ENCODE peak calls at places on chromosomes 2 and 18, in four cellular contexts. A is neural progenitor cell, I is HCT116, K is DND-41. Q is an unnamed sample. For H3K79me2, the result is how much of the 10 kb centered on the place peaks cover.

GRCh38 chr2:48081317-48081628 is 175.0 kb upstream of the FBXO11 start:
- DNase-seq in A (no peak), I (no peak), K (no peak), Q (no peak)

GRCh38 chr2:73963385-73964120 is 21.2 kb upstream of the TET3 start:
- DNase-seq in A (no peak), I (no peak), K (no peak), Q (no peak)

GRCh38 chr18:11548940-11549551 is 60.4 kb upstream of the SLC35G4 start:
- DNase-seq in A (no peak), I (no peak), K (no peak), Q (no peak)

GRCh38 chr2:135960598-135961551 is 24.6 kb downstream of the DARS1 start:
- DNase-seq in A (peak), I (no peak), K (no peak), Q (no peak)

GRCh38 chr2:12010779-12011178 is 264.3 kb downstream of the LPIN1 start:
- DNase-seq in A (no peak), I (no peak), K (no peak), Q (no peak)

GRCh38 chr2:46171996-46172546 is 125.1 kb upstream of the EPAS1 start:
- DNase-seq in A (no peak), I (peak), K (no peak), Q (peak)

GRCh38 chr2:63792523-63792922 is 49.2 kb upstream of the UGP2 start:
- DNase-seq in A (no peak), I (no peak), K (no peak), Q (peak)

GRCh38 chr2:238921259-238921658 is 73.4 kb downstream of the TWIST2 start:
- DNase-seq in A (no peak), I (no peak), K (no peak), Q (no peak)

GRCh38 chr2:97693476-97693875 is 19.9 kb upstream of the ZAP70 start:
- DNase-seq in A (no peak), I (no peak), K (no peak), Q (no peak)

GRCh38 chr18:54961016-54961423 is 1.8 kb upstream of the CCDC68 start:
- DNase-seq in A (no peak), I (no peak), K (no peak), Q (no peak)

GRCh38 chr2:112136081-112136480 is 2.1 kb upstream of the FBLN7 start:
- DNase-seq in A (no peak), I (no peak), K (no peak), Q (no peak)

GRCh38 chr2:166126014-166126639 is 1.7 kb downstream of the SCN1A start:
- DNase-seq in A (no peak), I (no peak), K (no peak), Q (no peak)

GRCh38 chr2:3493610-3493997 is 25.7 kb downstream of the ADI1 start:
- DNase-seq in A (peak), I (no peak), K (no peak), Q (no peak)

GRCh38 chr2:46615555-46616487 is 136.5 kb downstream of the TMEM247 start:
- DNase-seq in A (peak), I (no peak), K (peak), Q (no peak)

GRCh38 chr2:201182650-201183372 is at the start of gene CASP10:
- DNase-seq in A (peak), I (peak), K (peak), Q (peak)

GRCh38 chr2:201188449-201188848 is 5.5 kb downstream of the CASP10 start:
- DNase-seq in A (no peak), I (no peak), K (no peak), Q (no peak)

GRCh38 chr2:201191132-201191875 is 8.4 kb downstream of the CASP10 start:
- DNase-seq in A (no peak), I (no peak), K (no peak), Q (no peak)

GRCh38 chr2:201183373-201183742 is 417 bp downstream of the CASP10 start:
- DNase-seq in A (no peak), I (no peak), K (no peak), Q (no peak)

GRCh38 chr2:201185863-201186262 is 2.9 kb downstream of the CASP10 start:
- DNase-seq in A (no peak), I (no peak), K (no peak), Q (no peak)
- H3K79me2 ChIP-seq in A (under half), I (under half), K (under half), Q (under half)

DNA sequence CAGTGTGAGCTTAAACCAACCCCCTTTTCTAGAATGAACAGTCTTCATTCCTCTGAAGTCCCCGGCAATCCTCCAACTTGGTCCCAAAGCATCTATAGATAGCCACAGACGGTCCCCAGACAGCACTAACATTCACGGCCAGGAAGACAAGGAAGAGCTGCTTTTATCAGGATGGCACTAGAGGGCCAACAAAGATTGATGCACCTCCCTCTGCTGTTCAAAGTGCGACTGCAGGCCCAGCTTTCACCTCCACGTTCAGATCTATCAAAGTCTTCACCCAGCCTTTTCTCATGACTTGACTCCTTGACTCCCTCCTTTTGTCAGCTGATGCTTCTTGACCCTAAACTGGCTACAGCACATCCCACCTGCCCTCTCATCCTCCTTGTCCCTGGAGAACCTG is 54.3 kb downstream of the RNF152 start:
- DNase-seq in A (no peak), I (no peak), K (no peak), Q (no peak)
- H3K79me2 ChIP-seq in A (half or more), I (under half), K (under half), Q (under half)

GRCh38 chr2:101706121-101706818 is 8.8 kb downstream of the MAP4K4 start:
- DNase-seq in A (no peak), I (no peak), K (no peak), Q (no peak)
- H3K79me2 ChIP-seq in A (half or more), I (half or more), K (half or more), Q (half or more)

GRCh38 chr2:9630750-9631483 is at the start of gene YWHAQ:
- DNase-seq in A (peak), I (peak), K (peak), Q (peak)

GRCh38 chr2:9629222-9630000 is 1.4 kb downstream of the YWHAQ start:
- DNase-seq in A (peak), I (no peak), K (peak), Q (no peak)

GRCh38 chr2:9631976-9632700 is 1.3 kb upstream of the YWHAQ start:
- DNase-seq in A (peak), I (no peak), K (no peak), Q (no peak)

GRCh38 chr2:9631484-9631819 is 655 bp upstream of the YWHAQ start:
- DNase-seq in A (no peak), I (no peak), K (no peak), Q (no peak)

DNA sequence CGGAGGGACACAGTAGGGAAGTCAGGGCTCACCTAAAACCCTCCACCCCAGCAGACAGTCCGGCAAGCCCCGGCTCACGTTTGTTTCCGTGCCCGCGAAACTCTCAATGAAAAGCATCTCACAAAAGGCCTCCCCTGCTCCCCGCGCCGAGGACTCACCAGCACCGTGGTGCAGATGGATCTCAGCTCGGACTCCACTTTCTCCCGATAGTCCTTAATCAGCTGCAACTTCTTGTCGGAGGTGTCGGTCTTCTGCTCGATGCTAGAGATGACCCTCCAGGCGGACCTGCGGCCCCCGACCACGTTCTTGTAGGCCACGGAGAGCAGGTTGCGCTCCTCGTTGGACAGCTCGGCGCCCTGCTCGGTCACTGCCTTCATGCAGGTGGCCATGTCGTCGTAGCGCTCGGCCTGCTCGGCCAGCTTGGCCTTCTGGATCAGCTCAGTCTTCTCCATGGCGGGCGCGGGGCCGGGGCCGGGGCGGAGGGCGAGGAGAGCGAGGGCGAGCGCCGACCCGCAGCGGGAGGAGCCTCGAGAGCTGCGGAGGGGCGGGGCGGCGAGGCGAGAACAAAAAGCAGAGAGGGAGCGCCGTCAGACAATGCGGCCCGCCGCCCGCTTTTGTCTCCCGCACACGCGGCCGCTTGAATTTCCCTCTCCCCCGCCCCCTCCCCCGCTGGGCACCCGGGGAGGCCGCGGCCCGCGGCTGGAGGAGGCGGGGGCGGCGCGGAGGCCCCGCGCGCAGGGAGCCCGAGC is 622 bp downstream of the YWHAQ start:
- DNase-seq in A (peak), I (peak), K (peak), Q (no peak)
- H3K79me2 ChIP-seq in A (half or more), I (half or more), K (half or more), Q (half or more)

DNA sequence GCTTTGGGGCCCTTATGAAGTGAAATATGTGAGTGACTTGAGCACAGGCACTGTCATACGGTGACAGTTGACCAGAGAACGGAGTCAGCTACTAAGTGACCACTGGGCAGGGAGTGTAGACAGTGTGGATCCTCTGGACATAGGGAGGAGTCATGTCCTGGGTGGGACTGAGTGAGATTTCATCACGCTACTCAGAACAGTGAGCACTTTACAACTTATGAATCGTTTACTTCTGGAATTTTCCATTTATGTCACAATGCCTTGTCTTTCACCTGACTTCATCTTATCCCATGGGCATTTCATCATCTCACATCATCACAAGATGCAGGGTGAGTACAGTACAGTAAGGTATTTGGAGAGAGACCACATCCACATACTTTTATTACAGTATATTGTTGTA is 29.0 kb downstream of the PTPRM start:
- DNase-seq in A (no peak), I (no peak), K (no peak), Q (no peak)
- H3K79me2 ChIP-seq in A (under half), I (under half), K (under half), Q (under half)

Q was measured in keratinocyte.